ENCODE peak calls at places on chromosomes 11 and 22, in five cellular contexts. One of them, this sample, is unnamed.

GRCh38 chr11:9438611-9439010 is 22.2 kb upstream of the ZNF143 start:
- DNase-seq in SK-N-SH: no peak
- DNase-seq in AG09309: no peak
- DNase-seq in stomach: no peak
- DNase-seq in fibroblast of mammary gland: no peak
- DNase-seq in this sample: no peak

GRCh38 chr22:17945851-17946690 is 78.3 kb downstream of the MICAL3 start:
- DNase-seq in SK-N-SH: no peak
- DNase-seq in AG09309: no peak
- DNase-seq in stomach: peak; percentile 2
- DNase-seq in fibroblast of mammary gland: no peak
- DNase-seq in this sample: peak; percentile 45

GRCh38 chr22:48811885-48812284 is 1015.8 kb downstream of the BRD1 start:
- DNase-seq in AG09309: no peak
- DNase-seq in fibroblast of mammary gland: no peak
- DNase-seq in SK-N-SH: no peak
- DNase-seq in stomach: no peak
- DNase-seq in this sample: no peak

GRCh38 chr11:62069961-62070919 is 53.6 kb upstream of the INCENP start:
- DNase-seq in AG09309: no peak
- DNase-seq in SK-N-SH: no peak
- DNase-seq in fibroblast of mammary gland: peak; percentile 37
- DNase-seq in stomach: no peak
- DNase-seq in this sample: no peak

GRCh38 chr11:93784935-93785360 is 866 bp downstream of the MED17 start:
- DNase-seq in AG09309: no peak
- DNase-seq in stomach: no peak
- DNase-seq in SK-N-SH: peak; percentile 21
- DNase-seq in fibroblast of mammary gland: no peak
- DNase-seq in this sample: no peak

GRCh38 chr11:44977493-44977984 is 26.9 kb upstream of the TP53I11 start:
- DNase-seq in stomach: peak; percentile 55
- DNase-seq in SK-N-SH: peak; percentile 57
- DNase-seq in fibroblast of mammary gland: no peak
- DNase-seq in AG09309: no peak
- DNase-seq in this sample: no peak

GRCh38 chr11:92955900-92956299 is 13.6 kb upstream of the MTNR1B start:
- DNase-seq in fibroblast of mammary gland: no peak
- DNase-seq in SK-N-SH: no peak
- DNase-seq in AG09309: no peak
- DNase-seq in stomach: no peak
- DNase-seq in this sample: no peak

GRCh38 chr22:32020117-32020516 is 22.9 kb upstream of the SLC5A1 start:
- DNase-seq in stomach: no peak
- DNase-seq in AG09309: peak; percentile 29
- DNase-seq in fibroblast of mammary gland: peak; percentile 92
- DNase-seq in SK-N-SH: no peak
- DNase-seq in this sample: no peak

GRCh38 chr11:47468598-47469214 is 19.8 kb upstream of the RAPSN start:
- DNase-seq in fibroblast of mammary gland: peak; percentile 39
- DNase-seq in stomach: no peak
- DNase-seq in SK-N-SH: no peak
- DNase-seq in AG09309: no peak
- DNase-seq in this sample: no peak

GRCh38 chr11:73570415-73571114 is 27.3 kb downstream of the FAM168A start:
- DNase-seq in SK-N-SH: no peak
- DNase-seq in AG09309: no peak
- DNase-seq in fibroblast of mammary gland: peak; percentile 67
- DNase-seq in stomach: no peak
- DNase-seq in this sample: no peak

GRCh38 chr22:17786435-17787158 is 12.3 kb upstream of the BID start:
- DNase-seq in stomach: peak; percentile 57
- DNase-seq in AG09309: no peak
- DNase-seq in SK-N-SH: no peak
- DNase-seq in fibroblast of mammary gland: peak; percentile 71
- DNase-seq in this sample: no peak

GRCh38 chr11:65132988-65133700 is 1.2 kb downstream of the SYVN1 start:
- DNase-seq in fibroblast of mammary gland: no peak
- DNase-seq in AG09309: no peak
- DNase-seq in SK-N-SH: peak; percentile 62
- DNase-seq in stomach: peak; percentile 89
- DNase-seq in this sample: peak; percentile 72

GRCh38 chr11:46417711-46418110 is 26.1 kb upstream of the CHRM4 start:
- DNase-seq in AG09309: no peak
- DNase-seq in fibroblast of mammary gland: no peak
- DNase-seq in SK-N-SH: no peak
- DNase-seq in stomach: no peak
- DNase-seq in this sample: no peak

GRCh38 chr11:30501744-30502143 is 84.4 kb downstream of the MPPED2 start:
- DNase-seq in fibroblast of mammary gland: no peak
- DNase-seq in AG09309: no peak
- DNase-seq in SK-N-SH: no peak
- DNase-seq in stomach: no peak
- DNase-seq in this sample: no peak

GRCh38 chr22:37981282-37982011 is 2.9 kb downstream of the SOX10 start:
- DNase-seq in AG09309: no peak
- DNase-seq in fibroblast of mammary gland: no peak
- DNase-seq in stomach: no peak
- DNase-seq in SK-N-SH: no peak
- DNase-seq in this sample: no peak

GRCh38 chr22:38843716-38844660 is at the start of gene NPTXR:
- DNase-seq in fibroblast of mammary gland: no peak
- DNase-seq in SK-N-SH: peak; percentile 90
- DNase-seq in stomach: peak; percentile 62
- DNase-seq in AG09309: no peak
- DNase-seq in this sample: peak; percentile 63

GRCh38 chr11:69075421-69076128 is 26.8 kb downstream of the TPCN2 start:
- DNase-seq in SK-N-SH: no peak
- DNase-seq in stomach: peak; percentile 55
- DNase-seq in AG09309: peak; percentile 95
- DNase-seq in fibroblast of mammary gland: peak; percentile 99
- DNase-seq in this sample: no peak

GRCh38 chr22:20079745-20080444 is at the start of gene DGCR8:
- DNase-seq in AG09309: peak; percentile 66
- DNase-seq in fibroblast of mammary gland: peak; percentile 92
- DNase-seq in SK-N-SH: peak; percentile 97
- DNase-seq in stomach: peak; percentile 94
- DNase-seq in this sample: peak; percentile 98

GRCh38 chr22:29635734-29636357 is 32.4 kb downstream of the NF2 start:
- DNase-seq in SK-N-SH: peak; percentile 60
- DNase-seq in AG09309: peak; percentile 33
- DNase-seq in fibroblast of mammary gland: peak; percentile 71
- DNase-seq in stomach: no peak
- DNase-seq in this sample: peak; percentile 39

GRCh38 chr11:70703141-70704052 is 305.1 kb downstream of the CTTN start:
- DNase-seq in AG09309: no peak
- DNase-seq in fibroblast of mammary gland: no peak
- DNase-seq in SK-N-SH: no peak
- DNase-seq in stomach: no peak
- DNase-seq in this sample: no peak

GRCh38 chr11:127259118-127259517 is 258.5 kb upstream of the KIRREL3 start:
- DNase-seq in fibroblast of mammary gland: no peak
- DNase-seq in AG09309: no peak
- DNase-seq in SK-N-SH: peak; percentile 21
- DNase-seq in stomach: no peak
- DNase-seq in this sample: no peak
- TF ChIP-seq CTCF in fibroblast of mammary gland: no peak
- TF ChIP-seq CTCF in AG09309: no peak
- TF ChIP-seq CTCF in SK-N-SH: no peak
- TF ChIP-seq CTCF in stomach: no peak
- TF ChIP-seq CTCF in this sample: no peak

DNA sequence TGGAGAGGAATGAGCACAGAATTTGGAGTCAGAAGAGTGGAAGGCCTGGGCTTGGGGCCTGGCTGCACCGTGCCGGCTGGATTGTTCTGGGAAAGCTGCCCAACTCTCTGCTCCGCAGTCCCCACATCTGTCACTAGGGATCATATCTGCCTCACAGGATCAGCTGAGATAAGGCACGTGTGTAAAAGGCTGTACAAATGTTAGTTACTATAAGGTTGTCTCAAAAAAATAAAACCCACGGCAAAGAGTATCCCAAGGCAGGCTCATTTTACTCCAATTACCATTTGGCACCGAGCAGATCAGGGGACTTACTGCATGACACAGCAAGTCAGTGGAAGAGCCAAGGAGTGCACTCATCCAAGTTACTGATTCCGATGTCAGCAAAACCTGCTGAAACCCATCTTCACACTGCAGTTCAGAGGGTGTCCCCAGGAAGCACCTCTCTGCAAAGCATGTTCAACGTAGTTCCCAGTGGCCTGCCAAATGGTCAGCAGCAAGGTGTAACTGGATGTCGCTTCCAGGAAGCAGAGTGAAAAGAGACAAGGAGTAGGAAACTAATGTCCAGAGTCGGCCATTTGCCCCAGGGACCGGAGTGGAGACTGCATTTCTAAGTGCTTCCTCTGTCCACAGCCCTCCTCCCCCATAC is 18.1 kb upstream of the MRTFA start:
- DNase-seq in AG09309: peak; percentile 39
- DNase-seq in stomach: peak; percentile 64
- DNase-seq in fibroblast of mammary gland: peak; percentile 85
- DNase-seq in SK-N-SH: peak; percentile 64
- DNase-seq in this sample: no peak
- TF ChIP-seq CTCF in AG09309: peak; percentile 38
- TF ChIP-seq CTCF in stomach: no peak
- TF ChIP-seq CTCF in fibroblast of mammary gland: peak; percentile 26
- TF ChIP-seq CTCF in SK-N-SH: no peak
- TF ChIP-seq CTCF in this sample: no peak

GRCh38 chr22:44941176-44941575 is 68.6 kb downstream of the PHF21B start:
- DNase-seq in stomach: no peak
- DNase-seq in SK-N-SH: no peak
- DNase-seq in AG09309: no peak
- DNase-seq in fibroblast of mammary gland: no peak
- DNase-seq in this sample: no peak
- TF ChIP-seq CTCF in stomach: no peak
- TF ChIP-seq CTCF in SK-N-SH: no peak
- TF ChIP-seq CTCF in AG09309: no peak
- TF ChIP-seq CTCF in fibroblast of mammary gland: no peak
- TF ChIP-seq CTCF in this sample: no peak

GRCh38 chr11:88337342-88338222 is at the start of gene CTSC:
- DNase-seq in SK-N-SH: peak; percentile 88
- DNase-seq in fibroblast of mammary gland: peak; percentile 82
- DNase-seq in stomach: peak; percentile 95
- DNase-seq in AG09309: no peak
- DNase-seq in this sample: peak; percentile 83
- TF ChIP-seq CTCF in SK-N-SH: no peak
- TF ChIP-seq CTCF in fibroblast of mammary gland: no peak
- TF ChIP-seq CTCF in stomach: no peak
- TF ChIP-seq CTCF in AG09309: peak; percentile 5
- TF ChIP-seq CTCF in this sample: no peak

GRCh38 chr11:2413735-2414579 is 13.4 kb downstream of the TSSC4 start:
- DNase-seq in SK-N-SH: no peak
- DNase-seq in stomach: no peak
- DNase-seq in AG09309: no peak
- DNase-seq in fibroblast of mammary gland: no peak
- DNase-seq in this sample: no peak

GRCh38 chr11:2414616-2415015 is 14.1 kb downstream of the TSSC4 start:
- DNase-seq in stomach: no peak
- DNase-seq in AG09309: no peak
- DNase-seq in SK-N-SH: no peak
- DNase-seq in fibroblast of mammary gland: no peak
- DNase-seq in this sample: no peak

GRCh38 chr11:2415171-2415570 is 14.6 kb downstream of the TSSC4 start:
- DNase-seq in AG09309: no peak
- DNase-seq in stomach: no peak
- DNase-seq in SK-N-SH: no peak
- DNase-seq in fibroblast of mammary gland: no peak
- DNase-seq in this sample: no peak

GRCh38 chr11:2416765-2417164 is 16.2 kb downstream of the TSSC4 start:
- DNase-seq in AG09309: no peak
- DNase-seq in stomach: no peak
- DNase-seq in SK-N-SH: no peak
- DNase-seq in fibroblast of mammary gland: no peak
- DNase-seq in this sample: no peak

DNA sequence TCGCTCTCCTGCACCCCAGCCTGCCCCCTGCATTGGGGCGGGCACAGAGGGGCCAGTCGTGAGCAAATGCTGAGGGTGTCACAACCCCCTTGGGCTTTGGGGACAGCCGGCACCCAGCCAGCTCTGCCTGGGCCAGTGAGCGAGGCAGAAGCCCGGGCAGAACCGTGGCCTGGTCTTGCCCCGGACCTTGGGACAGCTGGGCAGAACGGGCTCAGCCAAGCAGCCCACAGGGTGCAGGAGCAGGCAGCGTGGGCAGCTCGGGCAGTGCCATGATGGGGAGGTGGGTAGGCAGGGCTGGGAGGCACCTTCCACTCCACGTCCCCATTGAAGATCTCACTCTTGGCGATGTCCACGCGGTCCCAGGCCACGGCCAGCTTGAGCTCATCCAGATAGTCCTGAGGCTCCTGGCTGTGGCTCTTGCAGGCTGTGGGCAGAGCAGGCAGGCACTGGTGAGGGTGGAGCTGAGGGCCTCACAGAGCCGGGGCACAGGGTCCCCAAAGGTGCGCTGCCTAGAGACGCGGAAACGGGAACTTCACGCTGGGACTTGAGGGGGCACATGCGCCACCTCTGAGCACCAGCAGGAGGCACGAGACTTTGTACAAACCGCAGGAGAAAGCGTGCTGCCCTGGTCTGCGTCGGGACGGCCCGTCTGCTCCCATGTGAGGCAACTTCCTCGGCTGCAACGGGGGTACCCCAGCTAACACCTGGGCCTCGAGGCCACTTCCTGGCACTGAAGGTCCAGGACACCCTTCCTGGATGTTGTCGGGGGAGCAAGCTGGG is 15.2 kb downstream of the TSSC4 start:
- DNase-seq in AG09309: no peak
- DNase-seq in fibroblast of mammary gland: no peak
- DNase-seq in SK-N-SH: no peak
- DNase-seq in stomach: no peak
- DNase-seq in this sample: no peak
- TF ChIP-seq CTCF in AG09309: no peak
- TF ChIP-seq CTCF in fibroblast of mammary gland: no peak
- TF ChIP-seq CTCF in SK-N-SH: no peak
- TF ChIP-seq CTCF in stomach: no peak
- TF ChIP-seq CTCF in this sample: no peak

DNA sequence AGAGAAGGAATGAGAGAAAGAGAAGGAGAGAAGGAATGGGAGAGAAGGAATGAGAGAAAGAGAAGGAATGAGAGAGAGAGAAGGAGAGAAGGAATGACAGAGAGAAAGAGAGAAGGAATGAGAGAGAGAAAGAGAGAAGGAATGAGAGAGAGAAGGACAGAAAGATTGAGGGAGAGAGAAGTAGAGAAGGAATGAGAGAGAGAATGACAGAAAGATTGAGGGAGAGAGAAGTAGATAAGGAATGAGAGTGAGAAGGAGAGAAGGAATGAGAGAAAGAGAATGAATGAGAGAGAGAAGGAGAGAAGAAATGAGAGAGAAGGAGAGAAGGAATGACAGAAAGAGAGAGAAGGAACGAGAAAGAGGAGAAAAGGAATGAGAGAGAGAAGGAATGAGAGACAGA is 34.1 kb upstream of the APOL5 start:
- DNase-seq in fibroblast of mammary gland: no peak
- DNase-seq in stomach: no peak
- DNase-seq in AG09309: no peak
- DNase-seq in SK-N-SH: no peak
- DNase-seq in this sample: no peak
- TF ChIP-seq CTCF in fibroblast of mammary gland: no peak
- TF ChIP-seq CTCF in stomach: no peak
- TF ChIP-seq CTCF in AG09309: no peak
- TF ChIP-seq CTCF in SK-N-SH: no peak
- TF ChIP-seq CTCF in this sample: no peak